ENCODE peak calls at places on chromosome 12, in five cellular contexts. Q is stimulated activated CD8-positive, alpha-beta memory T cell treated with anti-CD3 and anti-CD28 coated beads, Interleukin-15, amount 100 ng/mL, for 24 hours; X is mesothelial cell of epicardium; O is skeletal muscle cell; N is NCI-H460. R is an unnamed sample.

GRCh38 chr12:121786441-121786825 is 7.1 kb downstream of the RHOF start:
- DNase-seq in N (peak), O (peak), X (no peak), Q (no peak), R (no peak)

GRCh38 chr12:47858511-47859266 is 39.0 kb upstream of the HDAC7 start:
- DNase-seq in N (no peak), O (no peak), X (no peak), Q (no peak), R (no peak)

GRCh38 chr12:14194572-14194971 is 170.9 kb upstream of the ATF7IP start:
- DNase-seq in O (no peak), N (no peak), Q (no peak), X (no peak), R (no peak)

GRCh38 chr12:130545475-130545874 is 170.6 kb downstream of the RIMBP2 start:
- DNase-seq in O (no peak), N (no peak), Q (no peak), X (no peak), R (no peak)

GRCh38 chr12:53738834-53739284 is 11.6 kb upstream of the CALCOCO1 start:
- DNase-seq in Q (no peak), N (no peak), O (no peak), X (no peak), R (no peak)

GRCh38 chr12:61566183-61566582 is 694.0 kb upstream of the USP15 start:
- DNase-seq in Q (no peak), O (no peak), X (no peak), N (no peak), R (no peak)

GRCh38 chr12:54160807-54161480 is 27.8 kb downstream of the SMUG1 start:
- DNase-seq in O (no peak), N (no peak), X (no peak), Q (no peak), R (no peak)

GRCh38 chr12:122860052-122860853 is 25.0 kb downstream of the HIP1R start:
- DNase-seq in X (peak), O (no peak), Q (peak), N (peak), R (no peak)

GRCh38 chr12:116870306-116870705 is 10.9 kb downstream of the HRK start:
- DNase-seq in X (no peak), Q (no peak), N (no peak), O (no peak), R (no peak)

GRCh38 chr12:57611116-57611809 is at the start of gene ARHGEF25:
- DNase-seq in N (no peak), X (peak), Q (no peak), O (no peak), R (peak)

GRCh38 chr12:107091381-107091780 is 2.0 kb downstream of the CRY1 start:
- DNase-seq in X (no peak), N (peak), O (no peak), Q (no peak), R (no peak)

GRCh38 chr12:74391283-74391682 is 146.4 kb upstream of the ATXN7L3B start:
- DNase-seq in O (no peak), N (no peak), X (no peak), Q (no peak), R (no peak)

GRCh38 chr12:48455116-48455515 is 17.2 kb upstream of the ANP32D start:
- DNase-seq in N (no peak), O (no peak), Q (no peak), X (no peak), R (no peak)

GRCh38 chr12:30201301-30202160 is 417.8 kb upstream of the TMTC1 start:
- DNase-seq in Q (no peak), N (no peak), O (no peak), X (no peak), R (no peak)

GRCh38 chr12:118548887-118549286 is 172.5 kb downstream of the SUDS3 start:
- DNase-seq in O (no peak), N (no peak), Q (no peak), X (no peak), R (no peak)

GRCh38 chr12:39144613-39145061 is 239.2 kb upstream of the CPNE8 start:
- DNase-seq in X (no peak), N (no peak), O (no peak), Q (no peak), R (no peak)

GRCh38 chr12:47408171-47408871 is 297.5 kb downstream of the RPAP3 start:
- DNase-seq in X (no peak), O (no peak), Q (no peak), N (no peak), R (no peak)

GRCh38 chr12:88539893-88540292 is 40.4 kb downstream of the KITLG start:
- DNase-seq in N (no peak), Q (no peak), X (no peak), O (no peak), R (no peak)

GRCh38 chr12:126926023-126926600 is 1340.9 kb upstream of the TMEM132C start:
- DNase-seq in N (no peak), X (no peak), Q (no peak), O (no peak), R (no peak)